ENCODE peak calls at places on chromosomes 3 and 15, in four cellular contexts. One of them, this sample, is unnamed.

GRCh38 chr3:30630238-30631030 is 24.0 kb downstream of the TGFBR2 start:
- DNase-seq in activated naive CD4-positive, alpha-beta T cell: no peak
- DNase-seq in DMS153: no peak
- DNase-seq in epithelial cell of prostate: no peak
- DNase-seq in this sample: no peak

GRCh38 chr3:67529915-67530314 is 124.5 kb downstream of the SUCLG2 start:
- DNase-seq in activated naive CD4-positive, alpha-beta T cell: no peak
- DNase-seq in DMS153: no peak
- DNase-seq in epithelial cell of prostate: no peak
- DNase-seq in this sample: no peak

GRCh38 chr15:25803036-25803435 is 60.1 kb downstream of the ATP10A start:
- DNase-seq in activated naive CD4-positive, alpha-beta T cell: no peak
- DNase-seq in DMS153: no peak
- DNase-seq in epithelial cell of prostate: no peak
- DNase-seq in this sample: no peak

GRCh38 chr15:56737791-56738190 is 4.5 kb upstream of the ZNF280D start:
- DNase-seq in activated naive CD4-positive, alpha-beta T cell: no peak
- DNase-seq in DMS153: no peak
- DNase-seq in epithelial cell of prostate: no peak
- DNase-seq in this sample: no peak

GRCh38 chr3:127484601-127485388 is 105.7 kb downstream of the TPRA1 start:
- DNase-seq in activated naive CD4-positive, alpha-beta T cell: no peak
- DNase-seq in DMS153: no peak
- DNase-seq in epithelial cell of prostate: no peak
- DNase-seq in this sample: no peak

GRCh38 chr3:124627501-124627908 is 102.7 kb upstream of the UMPS start:
- DNase-seq in activated naive CD4-positive, alpha-beta T cell: no peak
- DNase-seq in DMS153: no peak
- DNase-seq in epithelial cell of prostate: no peak
- DNase-seq in this sample: no peak

GRCh38 chr15:24944939-24945338 is 9.8 kb upstream of the SNRPN start:
- DNase-seq in activated naive CD4-positive, alpha-beta T cell: no peak
- DNase-seq in DMS153: no peak
- DNase-seq in epithelial cell of prostate: no peak
- DNase-seq in this sample: no peak

GRCh38 chr3:170835346-170835745 is 34.6 kb downstream of the RPL22L1 start:
- DNase-seq in activated naive CD4-positive, alpha-beta T cell: no peak
- DNase-seq in DMS153: no peak
- DNase-seq in epithelial cell of prostate: no peak
- DNase-seq in this sample: no peak

GRCh38 chr15:77803487-77803886 is 170.8 kb upstream of the LINGO1 start:
- DNase-seq in activated naive CD4-positive, alpha-beta T cell: no peak
- DNase-seq in DMS153: no peak
- DNase-seq in epithelial cell of prostate: no peak
- DNase-seq in this sample: no peak

GRCh38 chr3:8713901-8714759 is 19.5 kb upstream of the CAV3 start:
- DNase-seq in activated naive CD4-positive, alpha-beta T cell: no peak
- DNase-seq in DMS153: no peak
- DNase-seq in epithelial cell of prostate: no peak
- DNase-seq in this sample: no peak

GRCh38 chr3:180215866-180216265 is 179.1 kb upstream of the PEX5L start:
- DNase-seq in activated naive CD4-positive, alpha-beta T cell: no peak
- DNase-seq in DMS153: no peak
- DNase-seq in epithelial cell of prostate: no peak
- DNase-seq in this sample: no peak

GRCh38 chr3:41681479-41681878 is 280.4 kb downstream of the ULK4 start:
- DNase-seq in activated naive CD4-positive, alpha-beta T cell: no peak
- DNase-seq in DMS153: no peak
- DNase-seq in epithelial cell of prostate: no peak
- DNase-seq in this sample: peak

GRCh38 chr15:42069496-42070275 is 24.7 kb downstream of the PLA2G4D start:
- DNase-seq in activated naive CD4-positive, alpha-beta T cell: no peak
- DNase-seq in DMS153: no peak
- DNase-seq in epithelial cell of prostate: no peak
- DNase-seq in this sample: no peak

GRCh38 chr15:91689377-91689776 is 164.1 kb upstream of the SLCO3A1 start:
- DNase-seq in activated naive CD4-positive, alpha-beta T cell: no peak
- DNase-seq in DMS153: no peak
- DNase-seq in epithelial cell of prostate: no peak
- DNase-seq in this sample: no peak

GRCh38 chr3:195185574-195185973 is 85.4 kb downstream of the XXYLT1 start:
- DNase-seq in activated naive CD4-positive, alpha-beta T cell: no peak
- DNase-seq in DMS153: no peak
- DNase-seq in epithelial cell of prostate: peak
- DNase-seq in this sample: no peak

This sample was measured in amniotic stem cell.